ENCODE peak calls at places on chromosomes 7 and 10, in seven cellular contexts. L is ovary, Q is right lobe of liver, R is aorta, G is OCI-LY7, I is neural progenitor cell, C is tibial nerve. Y is an unnamed sample.
A peak's percentile ranks its signal among the peaks of the same experiment; 100 is the strongest.

GRCh38 chr10:29840516-29841276 is 205.9 kb upstream of the SVIL start:
- DNase-seq in G (no peak), R (no peak), L (no peak), Q (peak; percentile 74), C (no peak), I (no peak), Y (no peak)

GRCh38 chr10:128035557-128035973 is 90.7 kb downstream of the MKI67 start:
- DNase-seq in C (no peak), I (peak; percentile 67), Q (no peak), G (peak; percentile 40), R (peak; percentile 84), L (no peak), Y (no peak)

GRCh38 chr10:31972519-31973041 is 43.9 kb upstream of the ARHGAP12 start:
- DNase-seq in I (no peak), C (no peak), Q (no peak), L (no peak), G (no peak), R (no peak), Y (no peak)

GRCh38 chr10:19412531-19412930 is 363.9 kb downstream of the MALRD1 start:
- DNase-seq in Q (no peak), I (peak; percentile 59), C (no peak), G (no peak), R (no peak), L (no peak), Y (no peak)

GRCh38 chr7:16670021-16670420 is 24.0 kb downstream of the BZW2 start:
- DNase-seq in I (no peak), R (no peak), L (no peak), C (no peak), Q (no peak), G (no peak), Y (no peak)

GRCh38 chr10:48506147-48506917 is 98.5 kb downstream of the ARHGAP22 start:
- DNase-seq in R (no peak), I (no peak), C (no peak), L (no peak), G (peak; percentile 34), Q (peak; percentile 47), Y (no peak)

GRCh38 chr10:52801951-52802350 is 29.4 kb upstream of the MBL2 start:
- DNase-seq in R (no peak), L (no peak), I (no peak), C (no peak), G (no peak), Q (no peak), Y (no peak)

GRCh38 chr10:10992961-10993714 is 24.5 kb upstream of the CELF2 start:
- DNase-seq in G (no peak), R (no peak), C (no peak), I (no peak), L (no peak), Q (no peak), Y (no peak)

GRCh38 chr10:1050555-1050954 is 1.6 kb upstream of the IDI1 start:
- DNase-seq in G (peak; percentile 78), Q (no peak), L (no peak), I (peak; percentile 36), R (no peak), C (no peak), Y (no peak)

GRCh38 chr7:26159243-26159642 is 7.2 kb downstream of the NFE2L3 start:
- DNase-seq in C (no peak), L (no peak), Q (no peak), G (no peak), R (no peak), I (no peak), Y (no peak)

GRCh38 chr7:20541615-20542349 is 73.7 kb upstream of the ABCB5 start:
- DNase-seq in L (no peak), C (no peak), R (no peak), G (no peak), Q (no peak), I (no peak), Y (no peak)

GRCh38 chr7:84283798-84284197 is 89.2 kb upstream of the SEMA3A start:
- DNase-seq in R (no peak), I (no peak), C (no peak), G (no peak), Q (no peak), L (no peak), Y (no peak)

GRCh38 chr10:130396044-130396443 is 259.9 kb downstream of the GLRX3 start:
- DNase-seq in R (no peak), Q (no peak), G (no peak), L (no peak), I (no peak), C (no peak), Y (no peak)

GRCh38 chr10:77800320-77800719 is 126.2 kb downstream of the DLG5 start:
- DNase-seq in I (no peak), G (no peak), R (peak; percentile 55), C (no peak), Q (no peak), L (no peak), Y (peak; percentile 42)

GRCh38 chr10:44161196-44161595 is 223.7 kb downstream of the CXCL12 start:
- DNase-seq in L (no peak), Q (no peak), G (no peak), R (no peak), C (no peak), I (peak; percentile 67), Y (no peak)

GRCh38 chr7:90717286-90718060 is 121.4 kb downstream of the CDK14 start:
- DNase-seq in Q (peak; percentile 54), G (no peak), R (no peak), C (no peak), I (peak; percentile 66), L (no peak), Y (no peak)

GRCh38 chr7:50397971-50398324 is 52.2 kb downstream of the FIGNL1 start:
- DNase-seq in R (no peak), I (no peak), Q (no peak), C (no peak), G (no peak), L (no peak), Y (no peak)

GRCh38 chr7:50397320-50397970 is 52.7 kb downstream of the FIGNL1 start:
- DNase-seq in Q (no peak), G (no peak), C (no peak), I (no peak), L (no peak), R (no peak), Y (no peak)

GRCh38 chr7:50399206-50399605 is 50.9 kb downstream of the FIGNL1 start:
- DNase-seq in L (no peak), Q (no peak), G (no peak), I (no peak), R (no peak), C (no peak), Y (no peak)

GRCh38 chr7:50394315-50394714 is 55.8 kb downstream of the FIGNL1 start:
- DNase-seq in G (no peak), Q (no peak), L (no peak), I (no peak), R (no peak), C (no peak), Y (no peak)

GRCh38 chr7:50396856-50397255 is 53.3 kb downstream of the FIGNL1 start:
- DNase-seq in C (no peak), I (no peak), R (no peak), L (no peak), Q (no peak), G (no peak), Y (no peak)
- H3K4me1 ChIP-seq in C (peaks cover 3% of the 10 kb centered on the region), I (no peaks in the 10 kb centered on the region), R (no peaks in the 10 kb centered on the region), L (no peaks in the 10 kb centered on the region), Q (no peaks in the 10 kb centered on the region), G (peaks cover 11% of the 10 kb centered on the region), Y (no peaks in the 10 kb centered on the region)

DNA sequence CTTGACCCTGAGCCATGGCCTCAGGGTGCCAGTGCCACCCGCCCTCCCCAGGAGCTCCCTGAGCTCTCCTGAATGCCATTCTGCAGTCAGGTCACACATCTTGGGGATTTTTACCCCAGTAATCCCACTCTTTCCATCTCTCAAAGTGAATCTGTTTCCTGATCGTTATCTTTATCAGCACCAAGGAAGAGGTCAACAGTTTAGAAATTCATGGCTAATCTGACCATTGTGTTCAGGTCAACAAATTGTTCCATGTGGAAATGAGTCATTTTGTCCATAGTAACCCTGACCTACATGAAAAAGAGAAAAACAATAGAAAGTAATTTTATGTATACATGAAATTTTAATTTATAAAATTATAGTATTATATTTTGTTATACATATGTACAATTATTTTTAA is 28.8 kb upstream of the ZNF488 start:
- DNase-seq in I (no peak), L (no peak), C (no peak), Q (no peak), G (no peak), R (no peak), Y (no peak)
- H3K27ac ChIP-seq in I (no peak overlapping the region), L (no peak overlapping the region), C (no peak overlapping the region), Q (no peak overlapping the region), G (no peak overlapping the region), R (no peak overlapping the region), Y (no peak overlapping the region)

DNA sequence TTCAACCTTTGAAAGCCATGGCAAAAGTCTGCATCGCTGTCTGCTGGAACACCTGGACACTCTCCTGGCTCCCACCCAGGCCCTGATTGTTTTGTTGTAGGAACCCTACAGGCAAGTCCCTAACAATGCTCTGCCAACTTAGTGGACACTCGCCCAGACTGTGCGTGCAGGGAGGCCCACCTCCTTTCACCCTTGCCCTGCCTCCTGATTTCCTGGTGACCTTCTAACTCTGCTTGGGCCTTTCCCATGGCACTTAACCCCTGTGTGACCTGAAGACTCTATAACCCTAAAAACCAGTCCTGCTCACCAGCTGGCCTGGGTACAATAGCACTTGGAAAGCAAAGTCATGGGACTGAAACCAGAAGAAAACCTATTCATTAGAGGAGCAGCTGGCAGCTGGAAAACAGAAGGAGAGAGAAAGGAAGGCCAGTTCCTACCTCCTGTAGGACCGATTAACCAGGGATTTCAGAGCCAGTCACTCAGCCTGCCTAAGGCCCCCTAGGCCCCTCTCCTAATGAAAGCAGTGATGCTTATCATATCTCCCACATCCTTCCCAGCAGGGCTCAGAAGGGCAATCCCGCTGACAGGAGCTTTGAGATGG is 82.7 kb upstream of the KMT2E start:
- DNase-seq in Q (peak; percentile 11), I (peak; percentile 58), L (no peak), R (no peak), G (no peak), C (no peak), Y (no peak)
- H3K4me1 ChIP-seq in Q (no peaks in the 10 kb centered on the region), I (peaks cover 5% of the 10 kb centered on the region), L (no peaks in the 10 kb centered on the region), R (no peaks in the 10 kb centered on the region), G (peaks cover 27% of the 10 kb centered on the region), C (peaks cover 13% of the 10 kb centered on the region), Y (no peaks in the 10 kb centered on the region)

GRCh38 chr10:103241262-103242011 is 4.2 kb upstream of the RPEL1 start:
- DNase-seq in L (no peak), Q (no peak), C (no peak), G (no peak), R (no peak), I (peak; percentile 23), Y (peak; percentile 22)
- H3K27ac ChIP-seq in L (no peak overlapping the region), Q (no peak overlapping the region), C (peak overlapping the region; percentile 47), G (no peak overlapping the region), R (peak overlapping the region; percentile 5), I (no peak overlapping the region), Y (peak overlapping the region; percentile 71)